ENCODE peak calls at places on chromosome 5, in nine cellular contexts. V is hepatocyte, W is heart right ventricle, F is astrocyte, T is mucosa of descending colon, Q is uterus, A is GM12865, N is body of pancreas, Y is left ventricle myocardium inferior. L is an unnamed sample.

GRCh38 chr5:109922396-109922995 is 232.8 kb downstream of the MAN2A1 start:
- DNase-seq in Q (no peak), N (no peak), Y (no peak), V (no peak), T (no peak), A (no peak), W (no peak), F (no peak), L (no peak)

GRCh38 chr5:109911731-109912130 is 222.0 kb downstream of the MAN2A1 start:
- DNase-seq in F (peak), V (no peak), A (no peak), W (no peak), T (no peak), Q (no peak), Y (no peak), N (no peak), L (peak)

GRCh38 chr5:52837068-52837467 is 49.4 kb downstream of the ITGA1 start:
- DNase-seq in W (no peak), Y (no peak), N (no peak), Q (peak), T (no peak), V (no peak), F (peak), A (no peak), L (no peak)

GRCh38 chr5:71887680-71888079 is 168.6 kb downstream of the CARTPT start:
- DNase-seq in Q (no peak), Y (no peak), V (peak), N (no peak), F (peak), A (peak), W (no peak), T (no peak), L (peak)

GRCh38 chr5:104576677-104577076 is 1014.1 kb upstream of the NUDT12 start:
- DNase-seq in Y (no peak), V (no peak), T (no peak), W (no peak), F (no peak), A (no peak), Q (no peak), N (no peak), L (no peak)

GRCh38 chr5:149309354-149309753 is 35.9 kb upstream of the GRPEL2 start:
- DNase-seq in F (no peak), A (no peak), T (no peak), N (no peak), W (no peak), Q (no peak), V (no peak), Y (no peak), L (no peak)

GRCh38 chr5:115526604-115527003 is 18.0 kb downstream of the FEM1C start:
- DNase-seq in A (no peak), N (no peak), Q (no peak), V (no peak), T (no peak), F (no peak), Y (no peak), W (no peak), L (no peak)

GRCh38 chr5:120139039-120139438 is 325.1 kb upstream of the PRR16 start:
- DNase-seq in N (no peak), F (peak), T (peak), Q (no peak), W (no peak), Y (no peak), A (no peak), V (peak), L (peak)

GRCh38 chr5:72314571-72315172 is 5.4 kb downstream of the MRPS27 start:
- DNase-seq in Q (no peak), N (peak), T (peak), Y (no peak), V (peak), A (no peak), F (peak), W (no peak), L (peak)

GRCh38 chr5:143349127-143349526 is 54.4 kb downstream of the NR3C1 start:
- DNase-seq in Q (no peak), A (no peak), V (no peak), Y (no peak), F (no peak), N (no peak), T (no peak), W (no peak), L (no peak)

GRCh38 chr5:27130587-27130986 is 92.2 kb upstream of the CDH9 start:
- DNase-seq in Y (no peak), N (no peak), Q (no peak), T (no peak), F (peak), A (no peak), W (no peak), V (no peak), L (peak)

GRCh38 chr5:27129926-27130325 is 91.5 kb upstream of the CDH9 start:
- DNase-seq in N (no peak), Y (no peak), T (no peak), Q (no peak), V (no peak), W (no peak), A (no peak), F (no peak), L (no peak)

GRCh38 chr5:27125856-27126255 is 87.5 kb upstream of the CDH9 start:
- DNase-seq in N (no peak), F (no peak), W (no peak), T (no peak), Q (no peak), Y (no peak), A (no peak), V (no peak), L (no peak)

DNA sequence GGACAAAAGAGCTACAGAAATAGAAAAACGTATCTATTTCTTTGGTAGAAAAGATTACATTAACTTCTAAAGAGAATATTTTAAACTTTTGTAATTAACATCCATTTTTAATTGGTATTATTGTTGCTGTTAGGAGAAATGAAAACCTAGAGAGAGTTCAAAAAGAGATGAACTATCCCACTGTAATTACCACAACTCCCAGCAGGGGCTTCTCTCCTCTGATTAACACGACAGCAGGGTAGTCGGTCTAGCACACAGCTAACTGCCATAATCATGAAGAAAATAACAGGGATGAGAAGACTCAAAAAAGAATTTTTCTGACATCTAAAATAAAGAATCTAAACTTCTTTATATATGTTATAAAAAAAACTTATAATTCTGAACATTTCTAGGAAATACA is 86.2 kb upstream of the CDH9 start:
- DNase-seq in V (peak), W (no peak), Y (no peak), Q (no peak), F (no peak), A (no peak), N (no peak), T (no peak), L (peak)
- TF ChIP-seq CTCF in V (peak), W (no peak), Y (peak), Q (no peak), F (peak), A (no peak), N (peak), T (no peak), L (peak)

GRCh38 chr5:73448451-73449136 is at the start of gene FOXD1:
- DNase-seq in A (peak), W (peak), T (peak), Q (peak), N (peak), F (peak), Y (peak), V (peak), L (peak)
- TF ChIP-seq CTCF in A (no peak), W (no peak), T (no peak), Q (no peak), N (no peak), F (no peak), Y (no peak), V (peak), L (peak)

DNA sequence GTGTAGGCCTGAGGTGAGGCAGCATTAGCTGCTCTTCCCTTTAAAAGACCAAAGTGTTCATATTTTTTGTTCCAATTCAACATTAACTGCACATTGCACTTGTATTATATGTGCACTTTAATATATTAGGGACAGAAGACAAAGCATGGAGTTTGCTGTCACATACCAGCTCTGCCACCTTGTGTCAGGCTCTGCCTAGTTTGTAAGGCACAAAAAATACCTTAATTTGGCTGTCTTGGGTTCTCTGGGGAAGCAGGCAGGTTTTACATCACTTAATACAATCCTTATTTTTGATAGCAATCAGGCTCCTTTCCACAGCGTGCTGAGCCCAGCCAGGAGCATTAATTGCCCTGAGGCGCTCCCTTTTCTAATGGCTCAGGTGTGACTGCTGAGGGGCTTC is 131.8 kb downstream of the SCAMP1 start:
- DNase-seq in V (no peak), A (no peak), Y (no peak), T (no peak), Q (no peak), N (no peak), W (no peak), F (no peak), L (no peak)
- TF ChIP-seq CTCF in V (no peak), A (no peak), Y (no peak), T (no peak), Q (no peak), N (no peak), W (no peak), F (no peak), L (no peak)

DNA sequence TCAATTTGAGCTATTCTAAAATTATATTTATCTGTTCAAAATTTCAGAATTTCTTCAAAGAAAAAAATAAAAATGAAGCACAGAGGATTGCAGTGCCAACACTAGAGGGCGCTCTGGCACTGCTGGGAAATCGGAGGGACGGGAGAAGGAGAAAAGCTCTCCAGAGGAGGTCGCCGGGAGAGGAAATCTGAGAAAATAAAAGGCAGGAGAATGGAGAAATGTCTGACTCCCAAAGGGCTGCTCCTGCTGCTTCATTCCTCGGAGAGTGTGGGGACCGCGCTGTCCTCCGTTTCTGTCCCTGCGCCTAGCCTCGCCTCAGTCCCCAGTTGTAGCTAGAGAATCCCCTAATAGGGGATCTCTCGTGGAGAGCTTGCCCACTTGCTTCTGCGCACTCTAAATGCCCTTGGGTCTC is 40.0 kb upstream of the ARSB start:
- DNase-seq in N (peak), T (peak), Q (peak), W (peak), F (peak), Y (peak), A (peak), V (peak), L (peak)
- TF ChIP-seq CTCF in N (peak), T (peak), Q (peak), W (peak), F (peak), Y (peak), A (peak), V (peak), L (peak)

DNA sequence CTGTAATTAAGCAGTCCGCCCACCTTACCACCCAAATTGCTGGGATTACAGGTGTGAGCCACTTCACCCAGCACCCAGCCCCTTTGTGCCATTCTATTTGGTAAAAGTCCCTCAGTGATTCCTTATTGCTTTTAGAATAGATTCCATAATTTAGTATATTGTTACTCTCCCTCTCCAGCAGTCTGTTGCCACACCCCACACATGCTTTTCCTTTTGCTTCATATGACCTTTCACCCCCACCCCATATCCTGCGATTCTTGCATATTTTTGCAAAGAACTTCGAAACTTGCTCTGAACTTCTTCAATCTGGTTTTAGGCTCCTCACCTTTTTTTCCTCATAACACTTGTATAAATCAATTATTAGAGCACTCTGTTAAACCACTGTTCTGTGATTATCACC is 100.2 kb downstream of the MTREX start:
- DNase-seq in T (no peak), Y (no peak), V (no peak), A (no peak), W (no peak), F (no peak), N (no peak), Q (no peak), L (no peak)
- TF ChIP-seq CTCF in T (no peak), Y (no peak), V (no peak), A (no peak), W (no peak), F (no peak), N (no peak), Q (no peak), L (no peak)

GRCh38 chr5:136246122-136246521 is 53.2 kb upstream of the SMIM32 start:
- DNase-seq in N (no peak), W (no peak), Y (no peak), Q (no peak), T (no peak), A (no peak), V (no peak), F (no peak), L (no peak)

GRCh38 chr5:136246632-136247031 is 53.7 kb upstream of the SMIM32 start:
- DNase-seq in N (no peak), V (no peak), W (no peak), A (no peak), Y (no peak), T (no peak), F (no peak), Q (no peak), L (peak)

GRCh38 chr5:136251502-136251901 is 58.5 kb upstream of the SMIM32 start:
- DNase-seq in Y (no peak), F (no peak), W (no peak), V (no peak), N (no peak), Q (no peak), T (no peak), A (no peak), L (no peak)

GRCh38 chr5:136249678-136250266 is 56.8 kb upstream of the SMIM32 start:
- DNase-seq in F (peak), Y (peak), T (peak), N (peak), A (peak), V (peak), W (peak), Q (peak), L (peak)
- TF ChIP-seq CTCF in F (peak), Y (peak), T (peak), N (peak), A (peak), V (peak), W (peak), Q (peak), L (peak)

DNA sequence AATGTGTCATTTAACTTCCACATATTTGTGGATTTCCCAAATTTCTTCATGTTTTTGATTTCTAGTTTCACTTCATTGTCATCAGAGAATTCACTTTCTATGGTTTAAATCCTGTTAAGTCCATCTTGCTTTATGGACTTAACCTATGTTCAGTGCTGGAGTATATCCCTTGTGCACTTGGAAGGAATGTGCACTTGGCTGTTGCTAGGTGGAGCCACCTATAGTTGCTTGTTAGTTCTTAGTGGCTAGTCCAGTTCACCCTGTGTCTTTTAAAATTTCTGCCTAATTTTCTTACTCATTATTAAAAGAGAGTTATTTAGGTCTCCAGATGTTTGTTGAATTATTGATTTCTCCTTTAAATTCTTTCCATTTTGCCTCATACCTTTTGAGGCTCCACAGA is 1472.5 kb upstream of the CDH6 start:
- DNase-seq in A (no peak), N (no peak), T (no peak), W (no peak), Q (no peak), V (no peak), F (no peak), Y (no peak), L (no peak)
- TF ChIP-seq CTCF in A (no peak), N (no peak), T (no peak), W (no peak), Q (no peak), V (peak), F (no peak), Y (no peak), L (no peak)

GRCh38 chr5:102795546-102795945 is 40.4 kb downstream of the PAM start:
- DNase-seq in Q (no peak), W (no peak), T (no peak), N (no peak), V (no peak), A (no peak), Y (no peak), F (no peak), L (no peak)

GRCh38 chr5:102789469-102789868 is 34.4 kb downstream of the PAM start:
- DNase-seq in F (no peak), A (no peak), W (no peak), V (no peak), T (no peak), Q (no peak), Y (no peak), N (no peak), L (no peak)

GRCh38 chr5:102794677-102795331 is 39.7 kb downstream of the PAM start:
- DNase-seq in F (no peak), A (no peak), Q (no peak), N (no peak), W (no peak), Y (no peak), T (no peak), V (no peak), L (no peak)

GRCh38 chr5:102794047-102794446 is 38.9 kb downstream of the PAM start:
- DNase-seq in V (no peak), T (no peak), N (no peak), Y (no peak), W (no peak), Q (no peak), F (no peak), A (no peak), L (no peak)

DNA sequence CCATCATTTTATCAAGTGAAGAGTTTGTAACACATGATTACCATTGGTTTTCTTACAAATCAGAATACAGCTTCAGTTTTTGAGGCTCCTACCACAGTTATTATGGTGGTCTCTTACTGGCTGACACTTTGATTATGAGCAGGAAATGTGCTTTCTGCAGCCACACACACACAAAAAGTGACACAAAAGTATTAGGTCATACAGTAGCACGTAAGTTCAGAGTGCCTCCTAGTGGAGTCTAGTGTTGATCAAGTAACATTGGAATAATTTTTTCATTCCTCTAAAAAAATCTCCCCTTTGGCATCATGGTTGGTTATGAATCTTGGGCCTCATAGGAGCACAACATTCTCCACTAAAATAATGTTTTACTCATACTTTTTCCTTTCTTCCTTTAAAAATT is 37.6 kb downstream of the PAM start:
- DNase-seq in V (no peak), A (peak), Q (no peak), W (no peak), F (no peak), Y (no peak), N (no peak), T (no peak), L (peak)
- TF ChIP-seq CTCF in V (peak), A (peak), Q (no peak), W (no peak), F (peak), Y (peak), N (peak), T (no peak), L (peak)

GRCh38 chr5:151406322-151406947 is 41.0 kb upstream of the SLC36A1 start:
- DNase-seq in N (peak), F (no peak), V (peak), T (no peak), Y (no peak), Q (no peak), A (no peak), W (no peak), L (no peak)
- TF ChIP-seq CTCF in N (peak), F (peak), V (peak), T (no peak), Y (peak), Q (no peak), A (peak), W (no peak), L (peak)